ENCODE peak calls at places on chromosomes 16 and 17, in nine cellular contexts. I is colonic mucosa; W is ureter; X is activated CD4-positive, alpha-beta T cell treated with anti-CD3 and anti-CD28 coated beads, Interleukin-2, amount 50 U/mL, for 1 hour; O is AG09309; R is iris pigment epithelial cell; P is substantia nigra; K is NCI-H460; S is esophagus squamous epithelium. M is an unnamed sample.

GRCh38 chr16:19227643-19228042 is 57.9 kb upstream of the CLEC19A start:
- DNase-seq in I (no peak), P (no peak), O (no peak), S (no peak), X (no peak), W (no peak), K (no peak), R (no peak), M (no peak)

GRCh38 chr16:28313587-28313986 is 21.3 kb downstream of the SBK1 start:
- DNase-seq in O (no peak), S (no peak), W (no peak), K (no peak), X (no peak), R (no peak), I (no peak), P (no peak), M (no peak)

GRCh38 chr17:45895969-45896793 is 1.8 kb downstream of the MAPT start:
- DNase-seq in P (no peak), O (no peak), W (no peak), S (no peak), K (no peak), X (no peak), R (peak; percentile 14), I (no peak), M (no peak)

GRCh38 chr16:25177831-25178688 is 38.7 kb upstream of the AQP8 start:
- DNase-seq in W (no peak), I (peak; percentile 58), K (no peak), P (no peak), S (no peak), R (peak; percentile 20), X (no peak), O (no peak), M (no peak)

GRCh38 chr16:67190448-67191399 is 788 bp upstream of the EXOC3L1 start:
- DNase-seq in X (no peak), P (no peak), W (no peak), O (no peak), I (no peak), R (peak; percentile 62), K (no peak), S (no peak), M (no peak)

GRCh38 chr16:66947302-66948033 is 12.2 kb downstream of the CES2 start:
- DNase-seq in R (peak; percentile 80), K (peak; percentile 92), W (peak; percentile 86), I (peak; percentile 95), P (peak; percentile 50), S (no peak), O (peak; percentile 53), X (peak; percentile 85), M (peak; percentile 58)

GRCh38 chr17:66829883-66830282 is 5.0 kb upstream of the CACNG5 start:
- DNase-seq in P (no peak), R (no peak), X (no peak), W (no peak), I (no peak), O (no peak), S (no peak), K (no peak), M (no peak)

GRCh38 chr17:33267279-33267790 is 25.8 kb downstream of the ASIC2 start:
- DNase-seq in X (no peak), S (no peak), O (no peak), I (no peak), K (no peak), W (no peak), P (no peak), R (peak; percentile 80), M (no peak)

GRCh38 chr17:75722542-75723095 is 1.4 kb downstream of the ITGB4 start:
- DNase-seq in R (no peak), O (no peak), S (no peak), X (no peak), P (no peak), K (no peak), W (no peak), I (peak; percentile 37), M (no peak)

GRCh38 chr17:31327534-31328526 is 6.4 kb upstream of the EVI2A start:
- DNase-seq in O (peak; percentile 48), W (no peak), X (no peak), P (no peak), K (no peak), S (no peak), R (peak; percentile 95), I (no peak), M (no peak)